ENCODE peak calls at places on chromosome 1, in four cellular contexts. K, E, N and H are unnamed samples.
A peak's percentile ranks its signal among the peaks of the same experiment; 100 is the strongest.

GRCh38 chr1:10979483-10979920 is 33.0 kb upstream of the TARDBP start:
- DNase-seq in K (no peak), E (no peak), N (no peak), H (no peak)

GRCh38 chr1:100646000-100646399 is 73.5 kb upstream of the VCAM1 start:
- DNase-seq in K (no peak), E (no peak), N (no peak), H (no peak)

GRCh38 chr1:220378571-220379302 is 106.5 kb upstream of the RAB3GAP2 start:
- DNase-seq in K (no peak), E (no peak), N (no peak), H (no peak)

GRCh38 chr1:169594391-169594790 is 8.1 kb upstream of the F5 start:
- DNase-seq in K (no peak), E (no peak), N (no peak), H (no peak)

GRCh38 chr1:88180449-88181108 is 503.5 kb upstream of the PKN2 start:
- DNase-seq in K (peak; percentile 17), E (peak; percentile 27), N (peak; percentile 8), H (peak; percentile 29)

GRCh38 chr1:52836035-52836434 is 6.5 kb upstream of the ZYG11A start:
- DNase-seq in K (no peak), E (no peak), N (no peak), H (no peak)

GRCh38 chr1:111596499-111596898 is 23.1 kb upstream of the RAP1A start:
- DNase-seq in K (no peak), E (no peak), N (peak; percentile 50), H (peak; percentile 58)

GRCh38 chr1:160374701-160375443 is 8.0 kb downstream of the NHLH1 start:
- DNase-seq in K (no peak), E (peak; percentile 4), N (no peak), H (no peak)

GRCh38 chr1:64006276-64007051 is 197.0 kb upstream of the UBE2U start:
- DNase-seq in K (peak; percentile 22), E (peak; percentile 62), N (no peak), H (no peak)

GRCh38 chr1:193111641-193112090 is 6.5 kb upstream of the GLRX2 start:
- DNase-seq in K (no peak), E (no peak), N (no peak), H (no peak)

GRCh38 chr1:8866173-8866791 is 12.2 kb downstream of the ENO1 start:
- DNase-seq in K (no peak), E (no peak), N (no peak), H (no peak)

GRCh38 chr1:239527046-239527693 is 140.8 kb downstream of the CHRM3 start:
- DNase-seq in K (no peak), E (no peak), N (no peak), H (no peak)

GRCh38 chr1:86277909-86278308 is 118.2 kb downstream of the ODF2L start:
- DNase-seq in K (no peak), E (no peak), N (no peak), H (no peak)

GRCh38 chr1:53535846-53536245 is 76.6 kb downstream of the DMRTB1 start:
- DNase-seq in K (no peak), E (no peak), N (no peak), H (no peak)